ENCODE peak calls at places on chromosome 10, in eight cellular contexts. I is CD8-positive, alpha-beta memory T cell; Q is right cardiac atrium; T is mesendoderm; E is A549; A is upper lobe of right lung; L is AG04450; H is CD4-positive, alpha-beta T cell. F is an unnamed sample.

GRCh38 chr10:108452483-108453060 is 1288.1 kb upstream of the SORCS1 start:
- DNase-seq in I (no peak), Q (no peak), T (no peak), E (no peak), A (no peak), L (no peak), H (no peak), F (no peak)

GRCh38 chr10:24826022-24826421 is 102.3 kb upstream of the ARHGAP21 start:
- DNase-seq in I (no peak), Q (no peak), T (no peak), E (no peak), A (no peak), L (peak), H (no peak), F (no peak)

GRCh38 chr10:97701438-97702064 is 12.0 kb upstream of the MARVELD1 start:
- DNase-seq in I (peak), Q (no peak), T (peak), E (peak), A (no peak), L (peak), H (peak), F (no peak)

GRCh38 chr10:971150-971542 is 17.1 kb upstream of the GTPBP4 start:
- DNase-seq in I (no peak), Q (no peak), T (no peak), E (no peak), A (peak), L (no peak), H (no peak), F (no peak)

GRCh38 chr10:81036257-81036656 is 498.6 kb downstream of the SH2D4B start:
- DNase-seq in I (no peak), Q (no peak), T (peak), E (no peak), A (no peak), L (no peak), H (no peak), F (no peak)

GRCh38 chr10:73590881-73591577 is at the start of gene USP54:
- DNase-seq in I (no peak), Q (no peak), T (peak), E (no peak), A (no peak), L (no peak), H (no peak), F (peak)

GRCh38 chr10:59907918-59908807 is 1.8 kb upstream of the CCDC6 start:
- DNase-seq in I (peak), Q (no peak), T (peak), E (peak), A (no peak), L (peak), H (peak), F (no peak)

GRCh38 chr10:8086315-8086714 is 31.8 kb downstream of the GATA3 start:
- DNase-seq in I (no peak), Q (no peak), T (no peak), E (no peak), A (no peak), L (no peak), H (no peak), F (no peak)

GRCh38 chr10:43707755-43708154 is 59.1 kb upstream of the ZNF32 start:
- DNase-seq in I (no peak), Q (peak), T (no peak), E (no peak), A (peak), L (no peak), H (no peak), F (no peak)

GRCh38 chr10:5809541-5810154 is 3.6 kb downstream of the GDI2 start:
- DNase-seq in I (no peak), Q (no peak), T (no peak), E (no peak), A (no peak), L (no peak), H (no peak), F (no peak)

GRCh38 chr10:5805680-5806079 is 7.6 kb downstream of the GDI2 start:
- DNase-seq in I (no peak), Q (no peak), T (no peak), E (no peak), A (no peak), L (no peak), H (no peak), F (no peak)

GRCh38 chr10:5805260-5805659 is 8.0 kb downstream of the GDI2 start:
- DNase-seq in I (no peak), Q (no peak), T (no peak), E (no peak), A (no peak), L (no peak), H (no peak), F (no peak)

GRCh38 chr10:5810235-5810634 is 3.0 kb downstream of the GDI2 start:
- DNase-seq in I (no peak), Q (no peak), T (no peak), E (no peak), A (no peak), L (no peak), H (no peak), F (no peak)

GRCh38 chr10:5806745-5807144 is 6.5 kb downstream of the GDI2 start:
- DNase-seq in I (no peak), Q (no peak), T (no peak), E (no peak), A (no peak), L (no peak), H (no peak), F (no peak)
- H3K27ac ChIP-seq in I (no peak), Q (peak), T (no peak), E (no peak), A (no peak), L (no peak), H (no peak), F (no peak)

GRCh38 chr10:119341236-119342016 is 134.1 kb downstream of the GRK5 start:
- DNase-seq in I (peak), Q (peak), T (peak), E (peak), A (peak), L (no peak), H (peak), F (no peak)

GRCh38 chr10:119339099-119339498 is 131.7 kb downstream of the GRK5 start:
- DNase-seq in I (no peak), Q (no peak), T (no peak), E (no peak), A (no peak), L (no peak), H (no peak), F (no peak)

GRCh38 chr10:119342017-119342734 is 134.8 kb downstream of the GRK5 start:
- DNase-seq in I (peak), Q (peak), T (no peak), E (no peak), A (peak), L (no peak), H (no peak), F (no peak)

GRCh38 chr10:119343001-119343601 is 135.7 kb downstream of the GRK5 start:
- DNase-seq in I (peak), Q (peak), T (no peak), E (no peak), A (peak), L (no peak), H (no peak), F (no peak)

DNA sequence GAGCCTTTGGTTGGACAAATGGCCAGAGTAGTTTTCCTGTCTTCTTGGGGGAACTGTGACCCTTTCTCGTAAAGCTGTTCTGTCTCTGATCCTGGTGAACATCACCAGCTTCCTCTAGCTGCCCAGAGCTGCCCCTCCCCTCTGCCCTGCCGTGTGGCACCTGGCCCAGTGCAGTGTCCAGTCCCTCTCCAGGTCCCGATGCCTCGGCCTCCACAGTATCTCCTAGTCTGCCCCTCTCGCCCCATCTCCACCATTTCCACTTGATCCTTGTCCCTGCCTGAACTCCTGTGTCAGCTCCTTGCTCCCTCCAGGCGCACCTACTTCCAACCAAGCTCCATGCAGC is 133.5 kb downstream of the GRK5 start:
- DNase-seq in I (peak), Q (no peak), T (no peak), E (no peak), A (peak), L (no peak), H (no peak), F (no peak)
- H3K27ac ChIP-seq in I (no peak), Q (peak), T (no peak), E (no peak), A (peak), L (no peak), H (no peak), F (no peak)

GRCh38 chr10:78179886-78180285 is 146.2 kb downstream of the RPS24 start:
- DNase-seq in I (no peak), Q (no peak), T (no peak), E (no peak), A (no peak), L (no peak), H (no peak), F (no peak)

GRCh38 chr10:78177013-78177370 is 143.3 kb downstream of the RPS24 start:
- DNase-seq in I (no peak), Q (no peak), T (no peak), E (no peak), A (no peak), L (no peak), H (no peak), F (peak)

GRCh38 chr10:78178940-78179339 is 145.3 kb downstream of the RPS24 start:
- DNase-seq in I (no peak), Q (peak), T (peak), E (no peak), A (peak), L (no peak), H (no peak), F (peak)

GRCh38 chr10:78177431-78178185 is 143.9 kb downstream of the RPS24 start:
- DNase-seq in I (no peak), Q (no peak), T (no peak), E (no peak), A (peak), L (no peak), H (no peak), F (no peak)

DNA sequence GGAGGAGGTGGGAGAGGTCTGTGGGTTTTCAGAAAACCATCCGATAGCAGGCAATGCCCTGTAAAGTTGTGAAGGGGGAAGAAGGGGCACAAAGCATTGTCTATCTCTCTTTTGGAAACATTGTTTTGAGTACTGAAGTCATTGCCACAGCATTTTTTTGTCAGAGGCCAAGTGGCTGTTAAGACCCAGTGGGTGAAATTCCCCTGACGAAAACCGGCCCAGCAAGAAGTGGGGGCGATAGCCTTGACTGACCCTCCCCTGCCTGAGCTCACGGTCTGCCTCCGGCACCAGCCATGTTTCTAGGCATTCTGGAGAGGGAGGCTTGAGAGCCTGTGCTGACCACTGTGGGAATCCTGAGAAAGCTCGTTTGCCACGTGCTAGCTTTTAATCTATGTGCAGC is 144.7 kb downstream of the RPS24 start:
- DNase-seq in I (no peak), Q (no peak), T (no peak), E (no peak), A (peak), L (no peak), H (no peak), F (no peak)
- H3K27ac ChIP-seq in I (no peak), Q (no peak), T (no peak), E (no peak), A (no peak), L (no peak), H (no peak), F (peak)

GRCh38 chr10:11173062-11173461 is 155.4 kb downstream of the CELF2 start:
- DNase-seq in I (no peak), Q (no peak), T (no peak), E (no peak), A (no peak), L (no peak), H (no peak), F (no peak)
- H3K27ac ChIP-seq in I (peak), Q (no peak), T (no peak), E (no peak), A (peak), L (no peak), H (peak), F (peak)

GRCh38 chr10:13991353-13991752 is 339.4 kb downstream of the FRMD4A start:
- DNase-seq in I (no peak), Q (no peak), T (no peak), E (no peak), A (no peak), L (no peak), H (no peak), F (no peak)
- H3K27ac ChIP-seq in I (no peak), Q (peak), T (no peak), E (no peak), A (peak), L (peak), H (no peak), F (no peak)

DNA sequence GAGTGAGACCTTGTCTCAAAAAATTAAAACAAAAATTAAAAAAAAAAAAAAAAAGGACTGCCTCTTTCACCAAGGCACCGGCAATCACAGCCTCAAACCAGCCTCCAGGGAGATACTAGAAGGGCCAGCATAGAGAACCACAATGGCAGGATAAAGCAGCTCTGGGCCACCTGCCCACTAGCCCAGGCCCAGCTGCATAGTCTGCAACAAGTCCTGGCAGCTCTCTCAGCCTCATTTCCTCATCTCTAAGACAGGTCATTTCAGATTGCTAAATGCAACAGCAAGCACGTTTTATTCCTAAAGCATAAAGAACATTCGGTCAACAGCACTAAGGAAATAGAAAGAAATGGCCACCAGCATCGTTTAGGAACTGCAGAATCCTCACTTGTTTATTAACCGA is 28.8 kb downstream of the XPNPEP1 start:
- DNase-seq in I (no peak), Q (peak), T (no peak), E (no peak), A (no peak), L (peak), H (no peak), F (peak)
- H3K27ac ChIP-seq in I (no peak), Q (peak), T (no peak), E (no peak), A (peak), L (peak), H (no peak), F (no peak)

F was measured in substantia nigra.